ENCODE peak calls at places on chromosome 18, in four cellular contexts. U is suprapubic skin, T is HCT116, G is GM12891. I is an unnamed sample.

GRCh38 chr18:59155140-59155539 is 15.5 kb downstream of the SEC11C start:
- DNase-seq in G (no peak), T (no peak), U (no peak), I (no peak)

GRCh38 chr18:39455300-39455699 is 1889.7 kb upstream of the CELF4 start:
- DNase-seq in U (no peak), G (no peak), T (no peak), I (no peak)

GRCh38 chr18:44518091-44518490 is 162.6 kb upstream of the SETBP1 start:
- DNase-seq in U (no peak), G (no peak), T (no peak), I (no peak)

GRCh38 chr18:36025025-36025424 is 42.3 kb downstream of the RPRD1A start:
- DNase-seq in G (no peak), T (no peak), U (no peak), I (no peak)

GRCh38 chr18:63344918-63345317 is 22.1 kb downstream of the KDSR start:
- DNase-seq in T (no peak), U (no peak), G (no peak), I (no peak)

GRCh38 chr18:46497129-46497528 is 159.9 kb downstream of the LOXHD1 start:
- DNase-seq in T (no peak), U (no peak), G (no peak), I (no peak)

GRCh38 chr18:63157293-63158011 is 162.1 kb downstream of the BCL2 start:
- DNase-seq in U (no peak), G (no peak), T (no peak), I (no peak)

GRCh38 chr18:70288171-70288850 is 534 bp upstream of the SOCS6 start:
- DNase-seq in T (no peak), U (peak), G (peak), I (peak)

GRCh38 chr18:29874519-29875098 is 1167.9 kb downstream of the DSC3 start:
- DNase-seq in T (peak), U (no peak), G (no peak), I (no peak)

GRCh38 chr18:77113361-77114069 is 19.1 kb downstream of the MBP start:
- DNase-seq in T (no peak), G (no peak), U (no peak), I (no peak)

GRCh38 chr18:24160086-24160485 is 21.2 kb downstream of the CABYR start:
- DNase-seq in G (no peak), T (no peak), U (no peak), I (no peak)

GRCh38 chr18:57249896-57250295 is 102.5 kb upstream of the ST8SIA3 start:
- DNase-seq in G (no peak), U (no peak), T (no peak), I (no peak)

GRCh38 chr18:2856499-2856898 is 9.7 kb downstream of the EMILIN2 start:
- DNase-seq in G (no peak), T (no peak), U (peak), I (no peak)

GRCh38 chr18:48801728-48802542 is 148.8 kb downstream of the SMAD7 start:
- DNase-seq in G (no peak), U (peak), T (no peak), I (peak)

GRCh38 chr18:48803951-48804855 is 146.6 kb downstream of the SMAD7 start:
- DNase-seq in U (peak), T (no peak), G (no peak), I (peak)

GRCh38 chr18:48800877-48801727 is 149.7 kb downstream of the SMAD7 start:
- DNase-seq in U (peak), T (no peak), G (no peak), I (no peak)

GRCh38 chr18:48803518-48803917 is 147.2 kb downstream of the SMAD7 start:
- DNase-seq in G (no peak), T (no peak), U (peak), I (no peak)

GRCh38 chr18:48802543-48803428 is 148.0 kb downstream of the SMAD7 start:
- DNase-seq in U (peak), T (no peak), G (no peak), I (peak)
- TF ChIP-seq POLR2AphosphoS5 in U (no peak), T (no peak), G (no peak), I (no peak)

GRCh38 chr18:79692886-79693285 is 13.3 kb downstream of the CTDP1 start:
- DNase-seq in G (no peak), U (peak), T (no peak), I (no peak)

GRCh38 chr18:79692056-79692455 is 12.5 kb downstream of the CTDP1 start:
- DNase-seq in T (no peak), G (no peak), U (peak), I (no peak)

GRCh38 chr18:79694895-79695213 is 15.3 kb downstream of the CTDP1 start:
- DNase-seq in T (no peak), G (no peak), U (no peak), I (no peak)

GRCh38 chr18:79695269-79695668 is 15.7 kb downstream of the CTDP1 start:
- DNase-seq in U (peak), G (no peak), T (no peak), I (no peak)

DNA sequence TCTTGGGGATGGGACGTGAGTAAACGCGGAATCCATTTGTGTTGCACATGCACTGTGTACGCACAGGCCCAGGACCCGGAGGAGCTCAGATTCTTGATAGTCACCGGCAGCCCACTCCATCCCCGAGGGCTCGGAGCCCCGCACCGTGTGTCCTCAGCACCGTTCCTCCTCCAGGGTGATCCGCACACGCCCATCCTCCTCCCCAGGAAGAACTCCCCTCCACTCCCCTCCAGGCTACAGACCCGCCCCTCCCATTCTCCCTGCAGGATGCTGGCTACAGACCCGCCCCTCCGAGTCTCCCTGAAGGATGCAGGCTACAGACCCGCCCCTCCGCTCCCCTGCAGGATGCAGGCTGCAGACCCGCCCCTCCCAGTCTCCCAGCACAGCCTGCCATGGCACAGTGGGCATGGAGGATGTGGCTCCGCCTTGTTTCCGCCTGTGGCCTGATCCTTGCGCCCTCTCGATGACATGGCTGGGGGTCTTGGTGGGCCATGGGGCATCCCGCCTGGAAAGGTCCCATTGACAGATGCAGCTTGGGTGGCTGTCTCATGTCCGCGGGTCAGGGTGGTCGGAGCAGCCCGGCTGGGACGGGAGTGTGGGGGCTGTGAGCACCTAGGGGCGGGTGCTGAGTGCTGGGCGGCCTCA is 14.1 kb downstream of the CTDP1 start:
- DNase-seq in G (no peak), T (no peak), U (peak), I (no peak)
- TF ChIP-seq POLR2AphosphoS5 in G (no peak), T (no peak), U (no peak), I (no peak)

GRCh38 chr18:54762386-54762785 is 65.9 kb upstream of the RAB27B start:
- DNase-seq in G (no peak), U (no peak), T (no peak), I (no peak)
- TF ChIP-seq POLR2AphosphoS5 in G (no peak), U (no peak), T (no peak), I (no peak)

GRCh38 chr18:79609841-79610281 is 69.7 kb upstream of the CTDP1 start:
- DNase-seq in G (no peak), U (peak), T (no peak), I (no peak)
- TF ChIP-seq POLR2AphosphoS5 in G (no peak), U (no peak), T (no peak), I (no peak)

I was measured in H1.